ENCODE peak calls at places on chromosomes 5 and 9, in nine cellular contexts. C, O, F, E, X, U, Z, N and B are unnamed samples. For H3K4me1, the result is how much of the 10 kb centered on the place peaks cover.

GRCh38 chr5:16970260-16970659 is 34.2 kb upstream of the MYO10 start:
- DNase-seq in E (no peak), Z (no peak), X (no peak), O (no peak), F (no peak), N (no peak), C (no peak), U (no peak), B (no peak)

GRCh38 chr9:131577005-131578000 is 32.0 kb downstream of the PRRT1B start:
- DNase-seq in O (no peak), Z (no peak), F (no peak), C (no peak), N (no peak), X (no peak), U (no peak), E (no peak), B (no peak)

GRCh38 chr5:180332051-180332517 is 21.1 kb downstream of the GFPT2 start:
- DNase-seq in U (peak), N (no peak), X (no peak), F (peak), C (no peak), Z (peak), E (no peak), O (no peak), B (peak)

GRCh38 chr9:124735121-124735520 is 36.0 kb downstream of the NR6A1 start:
- DNase-seq in E (peak), X (no peak), N (no peak), O (no peak), F (peak), U (peak), Z (peak), C (peak), B (peak)

GRCh38 chr5:105922574-105922973 is 1748.2 kb downstream of the EFNA5 start:
- DNase-seq in X (no peak), O (no peak), N (no peak), E (no peak), U (no peak), C (no peak), Z (no peak), F (no peak), B (no peak)

GRCh38 chr9:7489018-7489417 is 310.6 kb downstream of the DMAC1 start:
- DNase-seq in N (no peak), U (no peak), O (no peak), Z (no peak), F (no peak), X (no peak), C (no peak), E (no peak), B (no peak)

GRCh38 chr9:68844196-68844595 is 139.2 kb downstream of the PIP5K1B start:
- DNase-seq in X (no peak), E (no peak), F (no peak), O (no peak), U (no peak), Z (no peak), C (no peak), N (no peak), B (no peak)

GRCh38 chr9:129487658-129488483 is 133.0 kb downstream of the C9orf50 start:
- DNase-seq in C (no peak), N (peak), O (no peak), U (no peak), F (peak), Z (peak), E (peak), X (no peak), B (peak)

GRCh38 chr5:113480243-113480642 is 8.0 kb downstream of the MCC start:
- DNase-seq in C (no peak), N (no peak), F (no peak), X (no peak), O (no peak), U (no peak), E (no peak), Z (peak), B (no peak)

GRCh38 chr5:158843305-158843704 is 256.4 kb downstream of the EBF1 start:
- DNase-seq in E (no peak), N (no peak), U (no peak), F (no peak), Z (no peak), X (no peak), O (no peak), C (no peak), B (no peak)

GRCh38 chr9:128555180-128555721 is 2.9 kb downstream of the SPTAN1 start:
- DNase-seq in U (peak), C (peak), N (peak), F (peak), Z (peak), E (peak), O (no peak), X (no peak), B (peak)

GRCh38 chr5:67695369-67695768 is 498.8 kb upstream of the CD180 start:
- DNase-seq in O (no peak), Z (no peak), C (no peak), X (no peak), U (no peak), N (no peak), E (no peak), F (no peak), B (no peak)

GRCh38 chr5:81023261-81024015 is 63.3 kb downstream of the RASGRF2 start:
- DNase-seq in N (no peak), Z (peak), C (no peak), E (no peak), O (peak), X (no peak), F (no peak), U (no peak), B (no peak)

GRCh38 chr5:443239-444151 is 519 bp downstream of the EXOC3 start:
- DNase-seq in F (no peak), U (peak), C (no peak), O (peak), E (no peak), X (peak), Z (no peak), N (peak), B (no peak)

GRCh38 chr5:165309446-165309845 is 1804.0 kb downstream of the MAT2B start:
- DNase-seq in C (no peak), Z (no peak), U (no peak), N (no peak), E (no peak), O (no peak), X (no peak), F (no peak), B (no peak)

GRCh38 chr9:35909687-35910612 is 660 bp downstream of the SPAAR start:
- DNase-seq in U (no peak), C (no peak), F (no peak), Z (no peak), O (no peak), E (no peak), N (no peak), X (no peak), B (no peak)
- H3K4me1 ChIP-seq in U (half or more), C (half or more), F (under half), Z (under half), O (under half), E (under half), N (half or more), X (under half), B (half or more)

GRCh38 chr9:26971721-26972120 is 15.5 kb downstream of the IFT74 start:
- DNase-seq in O (no peak), E (no peak), N (no peak), F (no peak), U (no peak), X (no peak), C (no peak), Z (no peak), B (no peak)

GRCh38 chr9:26974927-26975326 is 18.7 kb downstream of the IFT74 start:
- DNase-seq in U (no peak), N (no peak), Z (no peak), X (no peak), F (no peak), C (no peak), O (no peak), E (no peak), B (no peak)

GRCh38 chr9:26973989-26974388 is 17.8 kb downstream of the IFT74 start:
- DNase-seq in N (no peak), O (no peak), U (no peak), E (no peak), F (no peak), Z (no peak), X (no peak), C (no peak), B (no peak)

GRCh38 chr9:26975728-26976707 is 19.8 kb downstream of the IFT74 start:
- DNase-seq in F (peak), U (peak), X (no peak), Z (peak), O (peak), N (peak), E (peak), C (peak), B (peak)
- H2AFZ ChIP-seq in F (peak), U (no peak), X (no peak), Z (peak), O (no peak), N (no peak), E (peak), C (no peak), B (no peak)

DNA sequence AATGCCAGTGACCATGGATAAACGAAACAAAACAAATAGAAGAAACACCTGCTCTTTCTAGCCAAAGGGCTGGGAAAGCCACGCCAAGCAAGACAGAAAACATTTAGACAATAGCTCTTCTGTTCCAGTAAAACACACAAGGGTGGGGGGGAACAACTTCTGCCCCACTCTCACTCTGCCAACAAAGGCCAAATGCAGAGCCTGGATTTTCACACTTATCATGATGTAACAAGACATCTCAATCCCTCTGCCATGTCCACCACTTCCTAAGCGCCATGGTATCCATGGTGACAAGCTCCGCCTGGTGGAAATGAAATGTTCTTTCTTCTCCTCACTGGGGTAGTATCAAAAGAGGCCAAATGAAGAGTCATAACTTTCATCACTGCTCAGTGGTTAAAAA is 60.6 kb downstream of the DRD1 start:
- DNase-seq in F (no peak), C (no peak), U (no peak), O (no peak), Z (no peak), N (no peak), E (no peak), X (no peak), B (peak)
- H3K4me1 ChIP-seq in F (under half), C (under half), U (under half), O (under half), Z (under half), N (under half), E (under half), X (under half), B (under half)

GRCh38 chr5:93201061-93201460 is 380.0 kb downstream of the NR2F1-AS1 start:
- DNase-seq in Z (no peak), F (no peak), X (no peak), O (no peak), C (no peak), E (no peak), N (no peak), U (no peak), B (no peak)
- H2AFZ ChIP-seq in Z (no peak), F (peak), X (no peak), O (no peak), C (no peak), E (no peak), N (no peak), U (no peak), B (no peak)

GRCh38 chr5:72517961-72518690 is 10.9 kb upstream of the ZNF366 start:
- DNase-seq in N (no peak), E (no peak), X (no peak), F (peak), Z (peak), U (no peak), O (no peak), C (peak), B (no peak)
- H3K4me1 ChIP-seq in N (under half), E (under half), X (under half), F (under half), Z (under half), U (under half), O (under half), C (under half), B (under half)

DNA sequence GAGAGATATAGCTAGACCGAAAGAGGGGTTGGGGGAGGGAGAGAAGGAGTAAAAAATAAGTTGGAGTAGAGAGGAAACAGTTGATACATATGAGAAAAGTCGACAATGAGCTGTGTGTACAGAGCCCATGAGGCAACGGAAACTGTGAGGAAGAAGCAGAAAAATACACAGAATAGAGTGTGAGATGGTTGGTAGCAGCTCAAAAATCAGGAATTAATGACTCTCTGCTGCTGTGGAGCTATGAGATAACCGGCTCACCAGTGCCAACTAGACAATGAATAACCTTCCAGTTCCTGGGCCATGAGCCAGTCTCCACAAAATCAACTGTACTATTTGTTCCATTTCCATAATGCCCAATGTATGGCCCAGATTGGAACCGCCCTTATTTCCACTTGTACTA is 53.1 kb upstream of the NREP start:
- DNase-seq in E (no peak), O (no peak), C (no peak), F (peak), X (no peak), U (no peak), N (no peak), Z (no peak), B (no peak)
- H2AFZ ChIP-seq in E (no peak), O (no peak), C (no peak), F (no peak), X (no peak), U (no peak), N (no peak), Z (no peak), B (no peak)

DNA sequence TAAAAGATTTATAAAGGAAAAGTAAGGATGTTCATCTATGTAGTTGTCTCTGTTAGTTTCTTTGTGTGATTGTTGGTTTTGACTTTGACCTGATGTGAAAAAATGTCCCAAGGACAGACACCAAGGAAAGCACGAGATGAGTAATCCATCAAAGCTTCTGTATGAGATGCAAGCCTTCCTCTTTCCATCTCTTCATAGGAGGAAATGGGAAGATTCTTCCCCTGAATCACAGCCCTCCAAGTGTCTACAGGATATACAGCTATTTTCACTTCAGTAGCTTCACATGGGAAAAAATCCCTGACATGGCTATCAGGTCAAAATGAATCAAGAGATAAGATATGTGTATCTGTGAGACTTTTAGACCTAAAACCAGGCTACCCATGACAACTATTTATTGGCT is 29.0 kb upstream of the CEMIP2 start:
- DNase-seq in N (no peak), C (no peak), U (no peak), O (no peak), E (no peak), F (no peak), X (no peak), Z (no peak), B (no peak)
- H3K4me1 ChIP-seq in N (under half), C (under half), U (under half), O (under half), E (under half), F (under half), X (under half), Z (under half), B (under half)

DNA sequence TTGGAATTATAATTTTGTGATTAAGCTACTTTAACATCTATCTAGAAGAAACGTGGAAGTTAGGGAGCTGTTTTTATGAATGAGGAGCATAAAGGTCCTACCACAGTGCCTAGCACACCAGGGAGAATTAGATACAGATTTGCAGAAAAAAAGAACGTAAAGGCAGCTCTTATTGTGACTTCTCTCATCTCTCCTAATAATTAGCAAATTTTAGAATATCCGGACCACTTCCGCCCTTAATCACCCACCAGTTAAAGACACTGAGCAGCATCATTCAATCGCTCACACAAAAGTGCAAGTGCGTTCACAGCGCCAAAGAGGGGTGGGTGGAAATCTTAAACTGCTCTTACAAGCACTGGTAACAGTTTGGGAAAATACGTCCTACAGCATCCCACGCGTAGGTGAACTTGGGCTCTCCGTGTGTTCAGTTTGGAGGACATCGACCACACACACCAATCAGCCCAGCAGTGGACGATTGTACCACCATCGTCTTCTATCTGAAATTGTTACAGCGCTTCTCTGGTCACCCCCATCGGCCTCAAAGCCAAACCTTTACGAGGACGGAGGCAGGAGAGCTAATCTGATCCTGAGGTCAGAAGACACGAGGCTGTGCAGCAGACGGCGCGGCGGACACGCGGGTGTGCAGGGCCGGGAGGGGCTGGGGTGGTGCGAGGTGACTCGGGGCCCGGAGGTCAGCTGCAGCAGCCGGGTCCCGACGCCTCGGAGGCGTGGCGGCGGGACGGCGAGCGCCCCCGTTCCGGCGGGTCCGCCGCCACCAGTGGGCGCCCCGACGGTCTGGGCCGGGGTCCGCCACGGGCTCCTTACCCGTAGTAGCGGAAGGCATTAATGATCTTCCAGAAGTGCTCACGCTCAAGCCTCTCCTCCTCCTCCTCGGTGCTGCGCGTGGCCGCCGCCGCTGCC is 646 bp downstream of the CARNMT1 start:
- DNase-seq in X (peak), N (peak), C (peak), U (peak), O (peak), Z (peak), F (peak), E (peak), B (peak)
- H2AFZ ChIP-seq in X (peak), N (peak), C (no peak), U (peak), O (peak), Z (peak), F (peak), E (peak), B (peak)

DNA sequence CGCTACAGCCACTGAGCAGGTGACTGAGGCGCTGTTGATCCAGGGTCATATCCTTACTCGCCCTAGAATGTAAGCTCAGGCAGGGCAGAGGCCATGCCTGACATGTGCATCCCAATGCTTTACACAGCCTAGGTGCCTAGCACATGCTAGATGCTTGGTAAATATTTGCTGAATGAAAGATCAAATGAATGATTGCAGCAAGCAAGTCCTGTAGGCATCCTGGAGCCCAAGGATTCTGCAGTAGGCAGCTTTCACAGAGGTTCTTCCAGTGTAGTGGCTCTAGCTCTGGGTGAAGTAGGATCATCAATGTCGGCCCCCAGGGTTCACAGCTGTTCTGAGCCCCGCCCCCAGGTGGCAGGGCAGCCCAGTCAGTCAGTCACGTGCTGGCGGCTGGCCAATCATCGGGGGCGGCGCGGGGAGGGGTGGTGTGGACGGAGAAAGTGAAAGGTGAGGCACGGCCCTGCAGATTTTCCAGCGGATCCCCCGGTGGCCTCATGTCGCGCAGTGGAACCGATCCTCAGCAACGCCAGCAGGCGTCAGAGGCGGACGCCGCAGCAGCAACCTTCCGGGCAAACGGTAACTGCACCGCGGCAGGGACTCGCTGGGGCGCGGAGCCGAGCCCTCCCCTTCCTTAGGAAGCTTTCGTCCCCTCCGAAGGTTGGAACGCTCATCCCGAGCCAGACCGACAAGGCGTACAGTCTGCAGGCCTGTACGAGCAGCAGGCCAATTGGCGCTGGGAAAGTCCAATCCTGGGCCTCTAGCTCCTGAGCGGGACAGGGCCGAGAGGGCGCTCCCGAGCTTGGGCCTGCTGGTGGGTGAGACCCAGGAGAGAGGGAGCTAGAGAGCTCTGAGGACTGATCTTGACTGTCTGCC is at the start of gene GALT:
- DNase-seq in O (peak), N (peak), U (peak), Z (peak), F (peak), E (peak), C (peak), X (peak), B (peak)
- H3K4me1 ChIP-seq in O (under half), N (under half), U (under half), Z (under half), F (under half), E (under half), C (half or more), X (under half), B (under half)

GRCh38 chr5:109711681-109712080 is 22.0 kb downstream of the MAN2A1 start:
- DNase-seq in X (no peak), E (no peak), C (no peak), N (no peak), U (no peak), O (no peak), Z (no peak), F (no peak), B (no peak)

GRCh38 chr5:109708813-109709212 is 19.1 kb downstream of the MAN2A1 start:
- DNase-seq in U (no peak), Z (no peak), N (no peak), E (no peak), F (no peak), X (no peak), O (no peak), C (no peak), B (no peak)

GRCh38 chr5:109714592-109714991 is 24.9 kb downstream of the MAN2A1 start:
- DNase-seq in F (no peak), C (no peak), X (no peak), N (peak), O (no peak), E (no peak), Z (no peak), U (no peak), B (no peak)

GRCh38 chr5:109709225-109709624 is 19.5 kb downstream of the MAN2A1 start:
- DNase-seq in C (peak), F (no peak), N (no peak), Z (no peak), E (no peak), U (no peak), X (no peak), O (no peak), B (no peak)

DNA sequence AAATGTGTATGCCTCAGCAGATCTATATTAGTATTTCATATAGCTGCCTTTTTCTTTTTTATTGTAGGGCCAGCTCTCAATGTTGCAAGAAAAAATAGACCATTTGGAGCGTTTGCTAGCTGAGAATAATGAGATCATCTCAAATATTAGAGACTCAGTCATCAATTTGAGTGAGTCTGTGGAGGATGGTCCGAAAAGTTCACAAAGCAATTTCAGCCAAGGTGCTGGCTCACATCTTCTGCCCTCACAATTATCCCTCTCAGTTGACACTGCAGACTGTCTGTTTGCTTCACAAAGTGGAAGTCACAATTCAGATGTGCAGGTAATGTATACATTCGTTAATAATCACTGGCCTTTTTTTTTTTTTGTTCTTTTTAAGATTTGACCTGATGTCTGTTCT is 23.7 kb downstream of the MAN2A1 start:
- DNase-seq in F (peak), X (no peak), U (no peak), E (no peak), Z (no peak), N (no peak), O (no peak), C (no peak), B (no peak)
- H2AFZ ChIP-seq in F (peak), X (no peak), U (no peak), E (no peak), Z (no peak), N (no peak), O (no peak), C (no peak), B (no peak)